ENCODE peak calls at places on chromosomes 7 and 10, in seven cellular contexts. C is cardiac muscle cell, G is psoas muscle, J is PC-3, T is Peyer's patch, M is GM12865, Z is brain microvascular endothelial cell. B is an unnamed sample.

GRCh38 chr7:127675716-127676115 is 23.7 kb downstream of the SND1 start:
- DNase-seq in C (no peak), G (no peak), J (no peak), T (no peak), M (no peak), Z (no peak), B (no peak)

GRCh38 chr7:11831727-11832495 is at the start of gene THSD7A:
- DNase-seq in C (peak), G (peak), J (peak), T (no peak), M (peak), Z (peak), B (no peak)

GRCh38 chr7:149220534-149220933 is 18.9 kb upstream of the ZNF212 start:
- DNase-seq in C (no peak), G (no peak), J (peak), T (no peak), M (no peak), Z (no peak), B (peak)

GRCh38 chr7:57769958-57770357 is 320.0 kb downstream of the ZNF716 start:
- DNase-seq in C (no peak), G (no peak), J (no peak), T (no peak), M (no peak), Z (no peak), B (no peak)

GRCh38 chr7:129053938-129054437 is 923 bp downstream of the TNPO3 start:
- DNase-seq in C (no peak), G (no peak), J (no peak), T (no peak), M (no peak), Z (no peak), B (no peak)

GRCh38 chr10:113553149-113553548 is 296 bp downstream of the HABP2 start:
- DNase-seq in C (no peak), G (no peak), J (no peak), T (no peak), M (no peak), Z (no peak), B (no peak)

GRCh38 chr7:143485500-143485899 is 7.8 kb downstream of the TAS2R41 start:
- DNase-seq in C (no peak), G (no peak), J (no peak), T (no peak), M (no peak), Z (peak), B (no peak)

GRCh38 chr10:851891-852290 is 79.6 kb downstream of the LARP4B start:
- DNase-seq in C (no peak), G (no peak), J (no peak), T (peak), M (peak), Z (no peak), B (no peak)

GRCh38 chr7:143331179-143331825 is 15.4 kb downstream of the CLCN1 start:
- DNase-seq in C (no peak), G (peak), J (peak), T (no peak), M (no peak), Z (peak), B (peak)

GRCh38 chr10:92238062-92238585 is 52.8 kb downstream of the CPEB3 start:
- DNase-seq in C (no peak), G (no peak), J (no peak), T (no peak), M (no peak), Z (no peak), B (no peak)

GRCh38 chr7:12123172-12123571 is 87.9 kb upstream of the TMEM106B start:
- DNase-seq in C (no peak), G (no peak), J (peak), T (no peak), M (no peak), Z (no peak), B (no peak)

GRCh38 chr7:47636111-47636692 is 54.3 kb upstream of the TNS3 start:
- DNase-seq in C (no peak), G (no peak), J (no peak), T (no peak), M (no peak), Z (no peak), B (no peak)

GRCh38 chr7:150435390-150436073 is 14.9 kb upstream of the GIMAP8 start:
- DNase-seq in C (no peak), G (no peak), J (no peak), T (peak), M (peak), Z (no peak), B (no peak)
- H3K4me3 ChIP-seq in C (no peak), G (no peak), J (no peak), T (no peak), M (peak), Z (no peak), B (no peak)

GRCh38 chr10:102384053-102384452 is 11.5 kb upstream of the NFKB2 start:
- DNase-seq in C (peak), G (no peak), J (no peak), T (no peak), M (no peak), Z (no peak), B (no peak)
- TF ChIP-seq CTCF in C (peak), G (no peak), J (peak), T (no peak), M (peak), Z (peak), B (peak)

DNA sequence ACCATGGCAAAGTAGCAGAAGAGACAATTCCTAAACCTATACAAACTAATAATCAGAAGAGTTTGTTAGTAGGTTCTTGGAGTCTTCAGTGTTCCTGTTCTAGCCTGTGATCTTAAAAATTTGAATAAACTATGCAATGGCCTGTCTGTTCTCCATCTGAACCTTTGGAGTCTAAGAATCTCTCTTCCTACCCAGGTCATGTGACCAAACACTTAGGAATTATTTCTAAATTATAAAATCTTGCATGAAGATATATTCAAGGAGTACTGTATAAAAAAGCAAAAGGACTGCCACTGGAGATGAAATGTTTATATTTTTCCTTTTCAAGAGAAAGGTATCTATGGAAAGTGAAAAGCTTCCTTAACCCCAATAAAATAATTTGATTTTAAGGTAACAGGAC is 2.4 kb downstream of the MKI67 start:
- DNase-seq in C (no peak), G (no peak), J (no peak), T (no peak), M (no peak), Z (no peak), B (no peak)
- H3K4me3 ChIP-seq in C (no peak), G (no peak), J (peak), T (no peak), M (peak), Z (no peak), B (no peak)

GRCh38 chr7:114021135-114021534 is 102.3 kb upstream of the PPP1R3A start:
- DNase-seq in C (no peak), G (no peak), J (peak), T (no peak), M (no peak), Z (no peak), B (no peak)

DNA sequence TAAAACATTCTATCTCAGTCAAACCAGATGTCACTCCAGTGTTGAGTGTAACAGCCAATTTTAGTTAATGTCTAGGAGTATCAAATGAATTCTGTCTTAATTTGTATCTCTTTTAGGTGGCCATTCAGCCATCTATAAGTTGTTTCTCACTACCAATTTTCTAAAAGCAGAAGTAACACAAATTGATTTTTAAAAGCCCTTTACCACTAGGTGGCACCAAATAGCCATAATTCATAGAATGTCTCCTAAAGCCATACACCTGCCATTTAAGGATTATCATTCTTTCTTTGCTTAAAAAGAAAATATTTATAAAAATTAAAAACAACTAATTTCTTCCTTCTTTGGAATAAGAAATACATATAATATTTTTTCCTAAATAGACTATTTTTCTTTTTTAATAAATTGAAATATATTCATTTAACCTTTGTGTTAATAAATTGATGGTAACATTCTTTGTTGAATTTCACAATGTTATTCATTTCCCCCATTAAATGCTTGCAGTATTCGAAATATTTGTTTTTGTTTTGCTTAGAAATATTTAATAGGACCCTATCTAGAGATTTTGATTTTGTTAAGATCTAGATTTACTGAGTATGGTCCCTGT is 107.8 kb upstream of the PPP1R3A start:
- DNase-seq in C (peak), G (no peak), J (peak), T (no peak), M (peak), Z (peak), B (no peak)
- TF ChIP-seq CTCF in C (peak), G (peak), J (peak), T (peak), M (peak), Z (peak), B (peak)

GRCh38 chr10:46558141-46558410 is 1.6 kb upstream of the GPRIN2 start:
- DNase-seq in C (no peak), G (no peak), J (no peak), T (no peak), M (no peak), Z (no peak), B (no peak)

GRCh38 chr10:46557319-46558140 is 1.1 kb upstream of the GPRIN2 start:
- DNase-seq in C (no peak), G (peak), J (no peak), T (peak), M (no peak), Z (no peak), B (no peak)

GRCh38 chr10:46555713-46556514 is 544 bp downstream of the GPRIN2 start:
- DNase-seq in C (peak), G (peak), J (no peak), T (peak), M (no peak), Z (no peak), B (no peak)

GRCh38 chr10:46555366-46555712 is 1.1 kb downstream of the GPRIN2 start:
- DNase-seq in C (no peak), G (peak), J (no peak), T (peak), M (no peak), Z (no peak), B (no peak)

GRCh38 chr10:46556515-46557318 is at the start of gene GPRIN2:
- DNase-seq in C (peak), G (peak), J (peak), T (peak), M (no peak), Z (no peak), B (no peak)
- H3K4me3 ChIP-seq in C (peak), G (peak), J (peak), T (peak), M (no peak), Z (peak), B (peak)

GRCh38 chr10:73653701-73654100 is 2.1 kb downstream of the SYNPO2L start:
- DNase-seq in C (peak), G (peak), J (peak), T (no peak), M (peak), Z (peak), B (no peak)
- TF ChIP-seq CTCF in C (no peak), G (peak), J (peak), T (no peak), M (peak), Z (peak), B (peak)

GRCh38 chr7:24279512-24279911 is 4.5 kb upstream of the NPY start:
- DNase-seq in C (no peak), G (no peak), J (no peak), T (no peak), M (no peak), Z (no peak), B (no peak)

GRCh38 chr7:24283900-24284698 is at the start of gene NPY:
- DNase-seq in C (peak), G (peak), J (no peak), T (no peak), M (peak), Z (no peak), B (no peak)

GRCh38 chr7:24284699-24285506 is 913 bp downstream of the NPY start:
- DNase-seq in C (peak), G (peak), J (no peak), T (no peak), M (no peak), Z (no peak), B (no peak)

GRCh38 chr7:24283559-24283899 is 461 bp upstream of the NPY start:
- DNase-seq in C (no peak), G (no peak), J (no peak), T (no peak), M (no peak), Z (no peak), B (no peak)
- H3K4me3 ChIP-seq in C (peak), G (peak), J (no peak), T (peak), M (peak), Z (no peak), B (no peak)

B was measured in AG04449.